ENCODE peak calls at places on chromosomes 13 and 19, in five cellular contexts. Q, C, I, M and R are unnamed samples.

GRCh38 chr19:40778865-40779284 is 828 bp downstream of the RAB4B start:
- DNase-seq in Q (no peak), C (no peak), I (peak; percentile 29), M (no peak), R (no peak)

GRCh38 chr19:54145541-54146158 is 8.1 kb downstream of the CNOT3 start:
- DNase-seq in Q (no peak), C (no peak), I (no peak), M (no peak), R (no peak)

GRCh38 chr19:31356587-31357314 is 7.5 kb upstream of the TSHZ3 start:
- DNase-seq in Q (no peak), C (peak; percentile 77), I (no peak), M (no peak), R (no peak)

GRCh38 chr13:95007322-95007721 is 293.9 kb downstream of the ABCC4 start:
- DNase-seq in Q (no peak), C (no peak), I (no peak), M (no peak), R (no peak)

GRCh38 chr13:30806784-30807183 is 71.4 kb downstream of the ALOX5AP start:
- DNase-seq in Q (no peak), C (no peak), I (peak; percentile 88), M (no peak), R (peak; percentile 84)

GRCh38 chr13:110913911-110914292 is 967 bp downstream of the ANKRD10 start:
- DNase-seq in Q (no peak), C (no peak), I (no peak), M (no peak), R (no peak)

GRCh38 chr13:87331178-87331577 is 340.0 kb upstream of the SLITRK5 start:
- DNase-seq in Q (no peak), C (no peak), I (no peak), M (no peak), R (peak; percentile 70)

GRCh38 chr13:45602183-45602582 is 13.4 kb downstream of the ERICH6B start:
- DNase-seq in Q (no peak), C (no peak), I (no peak), M (no peak), R (peak; percentile 16)

GRCh38 chr13:51230473-51231105 is 8.4 kb downstream of the FAM124A start:
- DNase-seq in Q (no peak), C (peak; percentile 18), I (peak; percentile 7), M (no peak), R (peak; percentile 28)

GRCh38 chr19:53333071-53333465 is 481 bp upstream of the ZNF845 start:
- DNase-seq in Q (no peak), C (peak; percentile 84), I (no peak), M (no peak), R (no peak)

GRCh38 chr13:45863716-45864590 is 12.4 kb upstream of the SIAH3 start:
- DNase-seq in Q (no peak), C (no peak), I (no peak), M (no peak), R (no peak)

GRCh38 chr19:11814707-11815050 is 606 bp downstream of the ZNF440 start:
- DNase-seq in Q (no peak), C (peak; percentile 24), I (peak; percentile 29), M (no peak), R (peak; percentile 44)

GRCh38 chr13:90020536-90020935 is 1327.0 kb upstream of the MIR17HG start:
- DNase-seq in Q (no peak), C (no peak), I (no peak), M (no peak), R (no peak)

GRCh38 chr19:29467824-29468401 is 57.9 kb upstream of the VSTM2B start:
- DNase-seq in Q (no peak), C (peak; percentile 60), I (peak; percentile 21), M (peak; percentile 9), R (no peak)

GRCh38 chr13:110312669-110313031 is 5.6 kb downstream of the COL4A2 start:
- DNase-seq in Q (no peak), C (peak; percentile 17), I (peak; percentile 93), M (no peak), R (peak; percentile 90)

GRCh38 chr13:27125357-27126282 is 46.0 kb downstream of the USP12 start:
- DNase-seq in Q (no peak), C (no peak), I (no peak), M (no peak), R (no peak)

GRCh38 chr13:48235100-48235813 is 2.3 kb downstream of the ITM2B start:
- DNase-seq in Q (no peak), C (peak; percentile 55), I (peak; percentile 25), M (no peak), R (peak; percentile 54)

GRCh38 chr13:112160558-112160957 is 93.6 kb downstream of the SOX1 start:
- DNase-seq in Q (no peak), C (no peak), I (no peak), M (no peak), R (no peak)

GRCh38 chr13:100392709-100393630 is 195.6 kb downstream of the GGACT start:
- DNase-seq in Q (peak; percentile 41), C (peak; percentile 86), I (peak; percentile 100), M (peak; percentile 14), R (peak; percentile 100)

GRCh38 chr13:99357149-99357596 is 50.0 kb upstream of the GPR183 start:
- DNase-seq in Q (no peak), C (no peak), I (peak; percentile 91), M (no peak), R (peak; percentile 92)

GRCh38 chr13:59345316-59345715 is 818.4 kb downstream of the DIAPH3 start:
- DNase-seq in Q (no peak), C (no peak), I (no peak), M (no peak), R (peak; percentile 17)

GRCh38 chr13:97141564-97142005 is 80.5 kb upstream of the MBNL2 start:
- DNase-seq in Q (peak; percentile 29), C (peak; percentile 72), I (peak; percentile 94), M (peak; percentile 23), R (peak; percentile 95)

GRCh38 chr13:114259974-114260373 is 21.4 kb upstream of the UPF3A start:
- DNase-seq in Q (no peak), C (no peak), I (no peak), M (no peak), R (no peak)

GRCh38 chr19:6023085-6023682 is 45.2 kb upstream of the RANBP3 start:
- DNase-seq in Q (no peak), C (no peak), I (peak; percentile 71), M (no peak), R (peak; percentile 58)

GRCh38 chr13:67070306-67070705 is 159.8 kb downstream of the PCDH9 start:
- DNase-seq in Q (no peak), C (no peak), I (no peak), M (no peak), R (no peak)

GRCh38 chr19:33508941-33509614 is 12.5 kb downstream of the PEPD start:
- DNase-seq in Q (no peak), C (no peak), I (no peak), M (no peak), R (no peak)

GRCh38 chr19:42281175-42282035 is 12.4 kb downstream of the CIC start:
- DNase-seq in Q (no peak), C (peak; percentile 71), I (peak; percentile 41), M (peak; percentile 39), R (peak; percentile 52)

GRCh38 chr13:28324181-28324789 is 170.6 kb downstream of the FLT1 start:
- DNase-seq in Q (peak; percentile 51), C (peak; percentile 79), I (peak; percentile 73), M (peak; percentile 57), R (peak; percentile 76)

GRCh38 chr13:95749545-95749944 is 72.6 kb downstream of the DNAJC3 start:
- DNase-seq in Q (no peak), C (no peak), I (no peak), M (no peak), R (no peak)

DNA sequence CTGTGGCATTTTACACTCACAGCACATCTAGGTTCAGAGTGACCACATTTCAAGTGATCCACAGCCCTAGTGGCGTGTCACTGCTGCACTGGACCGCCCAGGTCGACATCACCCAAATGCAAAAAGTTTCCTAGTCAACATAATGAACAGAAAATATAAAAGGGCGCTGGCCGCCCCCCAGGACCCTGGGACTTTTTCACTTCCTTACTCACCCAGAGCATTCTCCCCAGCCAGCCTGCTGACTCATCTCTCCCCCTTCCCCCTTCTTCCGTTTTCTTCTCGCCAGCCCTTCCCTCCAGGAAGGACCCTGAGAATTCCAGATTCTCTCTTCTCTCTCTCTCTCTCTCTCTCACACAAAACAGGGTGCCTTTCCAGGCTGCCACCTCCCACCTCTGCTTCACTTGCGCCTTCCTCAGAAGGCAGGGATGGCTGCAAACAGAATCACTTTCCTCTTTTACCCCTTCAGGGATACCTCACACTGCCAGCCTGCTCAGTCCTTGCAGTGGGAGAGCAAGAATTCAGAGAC is 21.0 kb upstream of the GRWD1 start:
- DNase-seq in Q (no peak), C (peak; percentile 53), I (peak; percentile 72), M (no peak), R (peak; percentile 87)
- H4K8ac ChIP-seq in Q (no peak overlapping the region), C (no peak overlapping the region), I (peak overlapping the region; percentile 100), M (no peak overlapping the region), R (peak overlapping the region; percentile 100)

GRCh38 chr13:29511439-29511814 is 84.1 kb downstream of the SLC7A1 start:
- DNase-seq in Q (no peak), C (no peak), I (no peak), M (no peak), R (no peak)

GRCh38 chr13:29510698-29511438 is 84.6 kb downstream of the SLC7A1 start:
- DNase-seq in Q (no peak), C (no peak), I (no peak), M (no peak), R (no peak)

GRCh38 chr13:29509999-29510586 is 85.4 kb downstream of the SLC7A1 start:
- DNase-seq in Q (no peak), C (no peak), I (peak; percentile 57), M (no peak), R (no peak)

GRCh38 chr13:29513002-29513980 is 82.2 kb downstream of the SLC7A1 start:
- DNase-seq in Q (no peak), C (no peak), I (peak; percentile 63), M (no peak), R (peak; percentile 40)

DNA sequence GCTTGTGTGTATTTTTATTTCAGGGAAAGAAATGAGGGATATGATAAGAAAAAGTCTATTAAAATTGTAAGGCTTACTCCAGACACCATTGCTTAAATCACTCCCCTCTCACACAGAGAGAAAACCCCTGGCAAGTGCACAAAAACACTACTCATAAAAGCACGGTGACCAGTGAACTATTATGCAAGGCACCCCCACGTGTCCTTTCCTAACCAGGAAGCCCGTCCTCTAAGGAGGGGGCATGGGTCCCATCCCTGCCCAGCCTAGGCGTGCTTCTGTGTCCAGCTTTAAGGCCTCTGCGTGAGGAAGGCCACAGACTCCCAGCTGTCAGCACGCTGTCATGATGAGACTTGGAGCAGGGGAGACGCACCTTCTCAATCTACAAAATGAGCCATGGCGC is 83.5 kb downstream of the SLC7A1 start:
- DNase-seq in Q (no peak), C (no peak), I (peak; percentile 56), M (no peak), R (no peak)
- H4K8ac ChIP-seq in Q (no peak overlapping the region), C (no peak overlapping the region), I (no peak overlapping the region), M (no peak overlapping the region), R (no peak overlapping the region)

GRCh38 chr13:73059460-73060250 is 850 bp downstream of the KLF5 start:
- DNase-seq in Q (no peak), C (peak; percentile 72), I (peak; percentile 10), M (peak; percentile 48), R (peak; percentile 38)
- H4K8ac ChIP-seq in Q (no peak overlapping the region), C (no peak overlapping the region), I (peak overlapping the region; percentile 53), M (no peak overlapping the region), R (no peak overlapping the region)

GRCh38 chr19:50300051-50300450 is 29.1 kb downstream of the KCNC3 start:
- DNase-seq in Q (no peak), C (no peak), I (peak; percentile 4), M (no peak), R (no peak)
- H4K8ac ChIP-seq in Q (no peak overlapping the region), C (no peak overlapping the region), I (no peak overlapping the region), M (no peak overlapping the region), R (no peak overlapping the region)